ENCODE peak calls at places on chromosomes 13 and 19, in ten cellular contexts. B is suprapubic skin, S is brain microvascular endothelial cell, I is trophoblast cell, H is tibial artery, Y is ascending aorta, M is cardiac muscle cell, U is uterus, Z is fibroblast of lung, F is adrenal gland. L is an unnamed sample.

GRCh38 chr13:84821261-84821660 is 939.0 kb upstream of the SLITRK1 start:
- DNase-seq in B (no peak), S (no peak), I (no peak), H (no peak), Y (no peak), M (no peak), U (no peak), Z (no peak), F (no peak), L (no peak)

GRCh38 chr19:17020823-17021222 is 5.8 kb downstream of the CPAMD8 start:
- DNase-seq in B (no peak), S (no peak), I (peak; percentile 26), H (no peak), Y (no peak), M (no peak), U (no peak), Z (no peak), F (no peak), L (peak; percentile 50)

GRCh38 chr13:102677122-102677521 is 17.7 kb downstream of the METTL21C start:
- DNase-seq in B (no peak), S (no peak), I (no peak), H (no peak), Y (no peak), M (no peak), U (no peak), Z (no peak), F (no peak), L (no peak)

GRCh38 chr19:50911206-50912101 is at the start of gene KLK4:
- DNase-seq in B (no peak), S (no peak), I (no peak), H (no peak), Y (no peak), M (no peak), U (no peak), Z (no peak), F (no peak), L (no peak)

GRCh38 chr13:21707586-21707985 is 36.7 kb downstream of the FGF9 start:
- DNase-seq in B (no peak), S (no peak), I (peak; percentile 15), H (no peak), Y (no peak), M (no peak), U (no peak), Z (no peak), F (no peak), L (no peak)

GRCh38 chr13:80695841-80696240 is 354.9 kb upstream of the SPRY2 start:
- DNase-seq in B (no peak), S (no peak), I (no peak), H (no peak), Y (no peak), M (peak; percentile 10), U (no peak), Z (no peak), F (no peak), L (no peak)

GRCh38 chr13:31209172-31209818 is 9.5 kb downstream of the B3GLCT start:
- DNase-seq in B (no peak), S (no peak), I (no peak), H (no peak), Y (no peak), M (peak; percentile 79), U (peak; percentile 69), Z (peak; percentile 46), F (no peak), L (peak; percentile 92)

GRCh38 chr13:35855531-35856019 is 275.6 kb downstream of the DCLK1 start:
- DNase-seq in B (peak; percentile 78), S (no peak), I (peak; percentile 51), H (no peak), Y (no peak), M (no peak), U (no peak), Z (no peak), F (no peak), L (peak; percentile 4)

GRCh38 chr13:93680329-93680728 is 453.7 kb downstream of the GPC6 start:
- DNase-seq in B (no peak), S (no peak), I (no peak), H (no peak), Y (no peak), M (no peak), U (no peak), Z (no peak), F (no peak), L (no peak)

GRCh38 chr19:55319786-55320185 is 5.4 kb downstream of the TMEM150B start:
- DNase-seq in B (no peak), S (peak; percentile 42), I (peak; percentile 45), H (no peak), Y (no peak), M (peak; percentile 78), U (no peak), Z (peak; percentile 35), F (no peak), L (peak; percentile 53)

GRCh38 chr13:95553614-95554385 is 1.3 kb downstream of the CLDN10 start:
- DNase-seq in B (no peak), S (no peak), I (peak; percentile 74), H (no peak), Y (no peak), M (peak; percentile 34), U (no peak), Z (peak; percentile 24), F (no peak), L (no peak)

GRCh38 chr19:17806945-17807344 is 12.0 kb downstream of the B3GNT3 start:
- DNase-seq in B (no peak), S (no peak), I (no peak), H (no peak), Y (no peak), M (no peak), U (no peak), Z (no peak), F (no peak), L (no peak)

GRCh38 chr19:1027953-1028902 is 1.8 kb downstream of the CNN2 start:
- DNase-seq in B (peak; percentile 88), S (peak; percentile 89), I (peak; percentile 52), H (peak; percentile 88), Y (peak; percentile 87), M (peak; percentile 86), U (peak; percentile 72), Z (peak; percentile 96), F (no peak), L (peak; percentile 90)

GRCh38 chr13:114222461-114222968 is 12.2 kb upstream of the CDC16 start:
- DNase-seq in B (no peak), S (peak; percentile 58), I (peak; percentile 34), H (no peak), Y (no peak), M (peak; percentile 82), U (no peak), Z (peak; percentile 39), F (no peak), L (no peak)

GRCh38 chr13:100658363-100658762 is 16.2 kb downstream of the TMTC4 start:
- DNase-seq in B (no peak), S (no peak), I (no peak), H (no peak), Y (no peak), M (no peak), U (no peak), Z (no peak), F (no peak), L (no peak)

GRCh38 chr13:26050568-26051230 is 1.1 kb downstream of the SHISA2 start:
- DNase-seq in B (no peak), S (no peak), I (no peak), H (no peak), Y (no peak), M (peak; percentile 70), U (no peak), Z (no peak), F (no peak), L (peak; percentile 28)

GRCh38 chr13:93875527-93875926 is 604.0 kb downstream of the DCT start:
- DNase-seq in B (no peak), S (peak; percentile 56), I (no peak), H (no peak), Y (no peak), M (no peak), U (no peak), Z (peak; percentile 62), F (no peak), L (no peak)

GRCh38 chr19:8322638-8322997 is 1.3 kb downstream of the RPS28 start:
- DNase-seq in B (no peak), S (no peak), I (no peak), H (no peak), Y (no peak), M (no peak), U (no peak), Z (no peak), F (no peak), L (no peak)
- H3K27ac ChIP-seq in B (no peak overlapping the region), S (no peak overlapping the region), I (no peak overlapping the region), H (no peak overlapping the region), Y (no peak overlapping the region), M (no peak overlapping the region), U (peak overlapping the region; percentile 91), Z (peak overlapping the region; percentile 32), F (no peak overlapping the region), L (peak overlapping the region; percentile 93)

DNA sequence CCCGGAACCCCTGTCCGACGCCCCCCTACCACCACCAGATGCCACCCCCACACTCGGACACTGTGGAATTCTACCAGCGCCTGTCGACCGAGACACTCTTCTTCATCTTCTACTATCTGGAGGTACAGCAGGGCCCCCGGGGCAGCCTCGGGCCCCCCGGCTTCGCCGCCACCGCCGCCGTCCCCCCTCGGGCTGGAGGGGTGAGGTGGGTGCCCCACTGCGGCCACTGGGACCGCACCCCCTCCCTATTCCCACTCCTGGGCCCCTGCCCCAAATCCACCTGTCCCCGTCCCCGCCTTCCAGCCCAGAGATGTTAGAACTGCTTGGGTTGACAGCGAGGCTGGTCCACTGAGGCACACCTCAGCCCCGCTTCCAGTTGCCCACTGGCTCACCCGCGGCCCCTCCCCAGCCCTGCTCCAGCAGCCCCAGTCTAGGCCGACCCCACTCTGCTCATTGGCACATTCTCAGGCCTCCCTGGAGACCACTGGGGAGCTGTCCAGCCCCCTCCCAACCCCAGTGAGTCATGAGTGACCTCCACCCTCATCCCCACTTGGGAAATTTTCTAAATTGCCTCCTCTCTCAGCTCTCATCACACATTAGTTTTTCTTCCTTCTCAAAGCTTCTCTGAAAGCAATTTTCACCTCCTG is 6.5 kb downstream of the LENG1 start:
- DNase-seq in B (no peak), S (no peak), I (no peak), H (no peak), Y (no peak), M (no peak), U (no peak), Z (no peak), F (no peak), L (no peak)
- H3K27ac ChIP-seq in B (no peak overlapping the region), S (no peak overlapping the region), I (no peak overlapping the region), H (no peak overlapping the region), Y (no peak overlapping the region), M (no peak overlapping the region), U (no peak overlapping the region), Z (no peak overlapping the region), F (peak overlapping the region; percentile 30), L (no peak overlapping the region)

GRCh38 chr19:5916201-5916708 is 2.2 kb downstream of the CAPS start:
- DNase-seq in B (no peak), S (no peak), I (no peak), H (no peak), Y (no peak), M (no peak), U (no peak), Z (no peak), F (no peak), L (no peak)
- H3K27ac ChIP-seq in B (peak overlapping the region; percentile 31), S (no peak overlapping the region), I (peak overlapping the region; percentile 46), H (no peak overlapping the region), Y (peak overlapping the region; percentile 8), M (peak overlapping the region; percentile 75), U (no peak overlapping the region), Z (no peak overlapping the region), F (no peak overlapping the region), L (no peak overlapping the region)

DNA sequence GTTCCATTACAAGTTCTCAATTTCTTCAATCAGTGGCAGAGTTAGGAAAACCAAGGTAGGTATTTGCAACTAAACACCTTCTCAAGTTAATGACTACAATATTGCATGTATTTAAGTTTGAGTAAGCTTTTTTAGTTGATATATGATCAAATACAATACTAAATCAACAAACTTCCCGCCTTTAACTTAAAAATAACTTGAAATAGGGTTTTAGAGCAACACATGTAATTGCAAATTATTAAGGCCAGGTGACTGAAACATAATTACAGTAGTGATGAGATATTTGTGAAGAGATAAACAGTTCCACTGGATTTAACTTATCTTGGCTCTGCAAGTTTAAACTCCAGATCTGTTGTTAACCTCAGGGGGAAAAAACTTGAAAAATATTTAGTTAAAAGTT is 3.8 kb downstream of the DACH1 start:
- DNase-seq in B (no peak), S (no peak), I (no peak), H (no peak), Y (no peak), M (no peak), U (no peak), Z (no peak), F (no peak), L (no peak)
- H3K27ac ChIP-seq in B (no peak overlapping the region), S (no peak overlapping the region), I (no peak overlapping the region), H (no peak overlapping the region), Y (no peak overlapping the region), M (no peak overlapping the region), U (peak overlapping the region; percentile 79), Z (no peak overlapping the region), F (no peak overlapping the region), L (no peak overlapping the region)